ENCODE peak calls at places on chromosomes 4 and X, in five cellular contexts. U is GM23338, D is Calu3, W is foreskin fibroblast, H is mucosa of descending colon. C is an unnamed sample.

GRCh38 chr4:113109106-113109740 is 59.8 kb downstream of the ANK2 start:
- DNase-seq in D (no peak), H (peak), W (no peak), U (no peak), C (no peak)

GRCh38 chrX:43349363-43349762 is 306.7 kb upstream of the MAOA start:
- DNase-seq in H (peak), U (peak), W (peak), D (peak), C (peak)

GRCh38 chrX:106952988-106953387 is 32.8 kb downstream of the CLDN2 start:
- DNase-seq in D (no peak), U (no peak), H (no peak), W (peak), C (peak)

GRCh38 chr4:99633772-99634171 is 23.9 kb downstream of the C4orf54 start:
- DNase-seq in W (no peak), U (no peak), D (no peak), H (no peak), C (peak)

GRCh38 chr4:151484396-151485102 is 75.6 kb downstream of the FHIP1A start:
- DNase-seq in D (peak), H (no peak), U (peak), W (peak), C (peak)

GRCh38 chr4:171025323-171025722 is 787.9 kb upstream of the GALNTL6 start:
- DNase-seq in W (no peak), D (no peak), H (no peak), U (no peak), C (no peak)

GRCh38 chr4:169270156-169270809 is 473 bp downstream of the SH3RF1 start:
- DNase-seq in D (peak), H (peak), W (peak), U (peak), C (peak)

GRCh38 chr4:19300213-19300612 is 951.5 kb upstream of the SLIT2 start:
- DNase-seq in W (peak), U (no peak), D (no peak), H (no peak), C (no peak)

GRCh38 chr4:61292322-61292721 is 92.2 kb downstream of the ADGRL3 start:
- DNase-seq in W (no peak), H (no peak), D (no peak), U (no peak), C (no peak)

GRCh38 chr4:53582194-53582593 is 9.1 kb downstream of the LNX1 start:
- DNase-seq in W (no peak), D (no peak), H (no peak), U (no peak), C (no peak)

GRCh38 chr4:71784569-71785197 is 804 bp upstream of the GC start:
- DNase-seq in U (no peak), H (no peak), W (no peak), D (no peak), C (no peak)

GRCh38 chr4:185412412-185412811 is 13.4 kb downstream of the UFSP2 start:
- DNase-seq in D (no peak), U (no peak), W (no peak), H (no peak), C (no peak)

GRCh38 chr4:174255790-174256189 is 27.7 kb downstream of the FBXO8 start:
- DNase-seq in D (no peak), U (no peak), H (no peak), W (peak), C (peak)

GRCh38 chrX:19673334-19674040 is 158.2 kb upstream of the MAP3K15 start:
- DNase-seq in D (peak), U (no peak), H (peak), W (peak), C (peak)

GRCh38 chrX:16300831-16301230 is 133.6 kb downstream of the MAGEB17 start:
- DNase-seq in H (no peak), D (no peak), W (no peak), U (no peak), C (no peak)

GRCh38 chr4:30386266-30386895 is 333.8 kb upstream of the PCDH7 start:
- DNase-seq in W (peak), U (no peak), H (no peak), D (no peak), C (peak)

GRCh38 chr4:109406337-109406931 is 27.2 kb upstream of the SEC24B start:
- DNase-seq in H (peak), D (peak), U (peak), W (peak), C (peak)

GRCh38 chrX:129932792-129933321 is 26.9 kb downstream of the UTP14A start:
- DNase-seq in D (peak), H (peak), U (peak), W (peak), C (no peak)

GRCh38 chr4:94995684-94996394 is 238.1 kb downstream of the BMPR1B start:
- DNase-seq in H (no peak), U (peak), D (no peak), W (peak), C (peak)

GRCh38 chrX:130173190-130173895 is 1.6 kb downstream of the RAB33A start:
- DNase-seq in U (no peak), H (peak), W (peak), D (no peak), C (peak)

GRCh38 chr4:87093443-87094123 is 126.8 kb downstream of the KLHL8 start:
- DNase-seq in W (peak), D (peak), U (peak), H (peak), C (peak)

GRCh38 chr4:54227261-54228063 is 1.6 kb upstream of the PDGFRA start:
- DNase-seq in H (no peak), U (peak), D (no peak), W (peak), C (no peak)

GRCh38 chrX:124344246-124344645 is 2.1 kb upstream of the SH2D1A start:
- DNase-seq in W (no peak), H (no peak), U (no peak), D (no peak), C (no peak)

GRCh38 chr4:8307126-8307525 is 37.6 kb downstream of the HTRA3 start:
- DNase-seq in W (no peak), H (no peak), D (no peak), U (no peak), C (no peak)

GRCh38 chr4:7186516-7187296 is 5.6 kb upstream of the SORCS2 start:
- DNase-seq in D (no peak), U (no peak), H (no peak), W (no peak), C (no peak)

GRCh38 chrX:3960952-3961351 is 247.5 kb upstream of the PRKX start:
- DNase-seq in D (no peak), U (no peak), H (no peak), W (no peak), C (no peak)

GRCh38 chr4:33188733-33189132 is 2468.6 kb downstream of the PCDH7 start:
- DNase-seq in H (no peak), D (no peak), U (no peak), W (no peak), C (no peak)

DNA sequence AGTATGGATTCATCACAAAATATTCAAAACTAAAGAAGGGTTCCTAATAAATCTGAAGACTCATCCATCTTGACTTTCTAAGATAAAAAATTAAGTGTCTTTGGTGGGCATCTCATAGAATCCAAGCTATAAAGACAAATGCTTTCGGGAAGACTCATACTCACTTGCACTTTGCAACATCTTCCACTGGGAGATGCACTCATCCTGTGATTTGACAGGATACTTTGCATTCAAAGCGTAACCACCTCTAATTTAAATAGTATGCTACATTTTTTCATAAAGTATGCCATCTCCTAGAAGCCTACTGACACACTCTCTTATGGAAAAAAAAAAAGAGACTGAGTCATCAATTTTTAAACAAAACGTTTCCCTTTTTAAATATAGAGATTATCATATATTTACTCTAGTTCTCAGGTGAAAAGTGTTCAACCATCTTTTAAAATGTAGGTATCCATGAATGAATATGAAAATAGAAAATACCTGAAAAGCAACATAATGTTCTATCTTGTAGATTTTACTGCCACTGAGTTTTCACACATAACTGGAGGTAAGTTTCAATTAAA is 119.6 kb downstream of the KLHL13 start:
- DNase-seq in U (peak), W (peak), D (no peak), H (peak), C (peak)
- TF ChIP-seq CTCF in U (peak), W (no peak), D (no peak), H (no peak), C (peak)

GRCh38 chrX:154325541-154325940 is 29.9 kb downstream of the TKTL1 start:
- DNase-seq in W (no peak), H (no peak), U (no peak), D (no peak), C (peak)

GRCh38 chrX:154327026-154327820 is 31.6 kb downstream of the TKTL1 start:
- DNase-seq in W (peak), U (no peak), H (no peak), D (no peak), C (no peak)

GRCh38 chrX:154332561-154332960 is 37.0 kb downstream of the TKTL1 start:
- DNase-seq in W (no peak), U (no peak), H (no peak), D (no peak), C (no peak)

GRCh38 chrX:154329284-154329683 is 33.7 kb downstream of the TKTL1 start:
- DNase-seq in D (no peak), H (no peak), W (no peak), U (no peak), C (no peak)

DNA sequence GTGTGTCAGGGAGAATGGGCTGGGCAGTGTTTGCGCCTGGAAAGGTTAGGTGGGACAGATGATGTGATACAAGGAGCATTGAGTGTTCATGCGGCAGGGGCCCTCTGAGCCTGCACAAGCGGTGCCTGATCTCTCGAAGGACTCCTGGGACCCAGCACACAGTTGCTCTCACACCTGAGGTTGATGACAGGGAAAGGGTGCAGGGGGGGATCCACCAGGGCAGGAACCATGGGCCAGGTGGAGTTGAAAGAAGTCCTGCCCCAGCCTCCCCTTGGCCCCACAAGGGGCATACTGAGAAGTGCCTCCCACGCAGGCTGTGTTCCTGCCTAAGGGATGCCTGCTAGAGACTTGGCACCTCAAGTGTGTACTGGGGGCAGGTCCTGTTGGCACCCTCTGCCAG is 33.1 kb downstream of the TKTL1 start:
- DNase-seq in W (no peak), U (no peak), D (no peak), H (no peak), C (no peak)
- TF ChIP-seq CTCF in W (no peak), U (no peak), D (no peak), H (no peak), C (no peak)

GRCh38 chrX:118536687-118537461 is 41.3 kb downstream of the DOCK11 start:
- DNase-seq in H (no peak), W (peak), D (peak), U (peak), C (peak)
- TF ChIP-seq CTCF in H (no peak), W (no peak), D (no peak), U (peak), C (peak)

DNA sequence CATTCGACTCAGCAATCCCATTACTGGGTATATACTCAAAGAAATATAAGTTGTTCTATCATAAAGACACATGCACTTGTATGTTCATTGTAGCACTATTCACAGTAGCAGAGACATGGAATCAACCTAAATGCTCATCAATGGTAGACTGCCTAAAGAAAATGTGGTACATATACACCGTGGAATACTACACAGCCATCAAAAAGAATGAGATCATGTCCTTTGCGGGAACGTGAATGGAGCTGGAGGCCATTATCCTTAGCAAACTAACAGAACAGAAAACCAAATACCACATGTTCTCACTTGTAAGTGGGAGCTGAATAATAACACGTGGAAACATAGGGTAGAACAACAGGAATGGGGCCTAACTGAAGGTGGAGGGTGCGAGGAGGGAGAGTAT is 44.9 kb downstream of the TMEM131L start:
- DNase-seq in D (no peak), H (no peak), U (no peak), W (no peak), C (no peak)
- TF ChIP-seq CTCF in D (no peak), H (no peak), U (no peak), W (no peak), C (no peak)

GRCh38 chr4:17082186-17082585 is 183.7 kb upstream of the LDB2 start:
- DNase-seq in W (peak), H (no peak), D (no peak), U (no peak), C (no peak)
- TF ChIP-seq CTCF in W (no peak), H (no peak), D (no peak), U (no peak), C (no peak)

DNA sequence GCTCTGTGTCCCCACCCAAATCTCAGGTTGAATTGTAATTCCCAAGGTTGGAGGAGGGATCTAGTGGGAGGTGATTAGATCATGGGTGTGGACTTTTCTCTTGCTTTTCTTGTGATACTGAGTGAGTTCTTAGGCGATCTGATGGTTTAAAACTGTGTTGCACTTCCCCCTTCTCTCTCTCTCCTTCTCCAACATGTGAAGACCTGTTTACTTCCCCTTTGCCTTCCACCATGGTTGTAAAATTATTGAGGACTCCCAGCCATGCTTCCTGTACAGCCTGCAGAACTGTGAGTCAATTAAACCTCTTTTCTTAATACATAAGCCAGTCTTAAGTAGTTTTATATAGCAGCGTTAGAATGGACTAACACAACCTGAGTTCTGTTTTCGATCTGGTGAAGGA is 738.2 kb downstream of the ARAP2 start:
- DNase-seq in D (no peak), U (no peak), H (no peak), W (no peak), C (no peak)
- TF ChIP-seq CTCF in D (no peak), U (no peak), H (no peak), W (no peak), C (no peak)

GRCh38 chr4:3523146-3523627 is 9.0 kb downstream of the LRPAP1 start:
- DNase-seq in U (no peak), D (no peak), W (no peak), H (no peak), C (no peak)
- TF ChIP-seq CTCF in U (no peak), D (no peak), W (no peak), H (no peak), C (no peak)

GRCh38 chrX:128818690-128819089 is 704.6 kb downstream of the SMARCA1 start:
- DNase-seq in D (no peak), U (no peak), W (no peak), H (no peak), C (peak)

DNA sequence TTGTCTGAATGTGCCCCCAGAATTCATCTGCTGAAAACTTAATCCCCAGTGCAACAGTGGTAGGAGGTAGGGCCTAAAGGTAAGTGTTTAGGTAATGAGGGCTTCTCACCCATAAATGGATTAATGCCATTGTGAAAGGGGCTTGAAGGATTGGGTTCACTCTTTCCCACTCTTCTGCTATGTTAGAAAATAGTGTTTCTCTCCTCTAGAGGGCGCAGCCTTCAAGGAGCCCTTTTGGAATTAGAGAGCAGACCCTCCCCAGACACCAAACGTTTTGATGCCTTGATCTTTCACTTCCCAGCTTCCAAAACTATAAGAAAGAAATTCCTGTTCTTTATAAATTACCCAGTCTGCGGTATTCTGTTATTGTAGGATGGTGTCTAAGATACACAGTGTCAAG is 706.4 kb downstream of the SMARCA1 start:
- DNase-seq in H (peak), D (no peak), W (no peak), U (peak), C (peak)
- TF ChIP-seq CTCF in H (no peak), D (no peak), W (no peak), U (peak), C (peak)